ENCODE peak calls at places on chromosomes 7 and 10, in four cellular contexts. One of them, this sample, is unnamed.

GRCh38 chr7:142556745-142557144 is 192.5 kb upstream of the PRSS1 start:
- DNase-seq in pancreas: peak; percentile 63
- DNase-seq in esophagus muscularis mucosa: no peak
- DNase-seq in psoas muscle: peak; percentile 62
- DNase-seq in this sample: peak; percentile 66

GRCh38 chr10:3395487-3395886 is 222.9 kb upstream of the PITRM1 start:
- DNase-seq in esophagus muscularis mucosa: peak; percentile 82
- DNase-seq in psoas muscle: no peak
- DNase-seq in pancreas: no peak
- DNase-seq in this sample: no peak

GRCh38 chr10:9289811-9290210 is 1235.3 kb downstream of the GATA3 start:
- DNase-seq in pancreas: no peak
- DNase-seq in esophagus muscularis mucosa: no peak
- DNase-seq in psoas muscle: no peak
- DNase-seq in this sample: no peak

GRCh38 chr10:84230359-84230758 is 5.0 kb upstream of the LRIT2 start:
- DNase-seq in psoas muscle: no peak
- DNase-seq in pancreas: no peak
- DNase-seq in esophagus muscularis mucosa: no peak
- DNase-seq in this sample: no peak

GRCh38 chr10:79312601-79313187 is 34.6 kb upstream of the PPIF start:
- DNase-seq in pancreas: peak; percentile 25
- DNase-seq in esophagus muscularis mucosa: no peak
- DNase-seq in psoas muscle: no peak
- DNase-seq in this sample: no peak

GRCh38 chr7:99499713-99500636 is at the start of gene ZNF394:
- DNase-seq in psoas muscle: peak; percentile 93
- DNase-seq in esophagus muscularis mucosa: peak; percentile 97
- DNase-seq in pancreas: peak; percentile 80
- DNase-seq in this sample: peak; percentile 96

GRCh38 chr10:11587860-11588259 is 23.6 kb downstream of the USP6NL start:
- DNase-seq in pancreas: no peak
- DNase-seq in esophagus muscularis mucosa: no peak
- DNase-seq in psoas muscle: no peak
- DNase-seq in this sample: no peak

GRCh38 chr10:34334908-34335307 is 480.2 kb downstream of the PARD3 start:
- DNase-seq in psoas muscle: no peak
- DNase-seq in pancreas: no peak
- DNase-seq in esophagus muscularis mucosa: no peak
- DNase-seq in this sample: no peak

GRCh38 chr7:151736403-151736909 is 140.5 kb downstream of the PRKAG2 start:
- DNase-seq in esophagus muscularis mucosa: peak; percentile 94
- DNase-seq in pancreas: peak; percentile 51
- DNase-seq in psoas muscle: peak; percentile 80
- DNase-seq in this sample: peak; percentile 84

GRCh38 chr7:66050990-66051424 is 24.6 kb upstream of the ASL start:
- DNase-seq in pancreas: peak; percentile 24
- DNase-seq in esophagus muscularis mucosa: no peak
- DNase-seq in psoas muscle: no peak
- DNase-seq in this sample: peak; percentile 82

GRCh38 chr7:378551-379455 is 88.8 kb downstream of the FOXL3 start:
- DNase-seq in psoas muscle: no peak
- DNase-seq in esophagus muscularis mucosa: no peak
- DNase-seq in pancreas: peak; percentile 46
- DNase-seq in this sample: no peak

GRCh38 chr7:76278540-76278939 is 23.9 kb upstream of the HSPB1 start:
- DNase-seq in esophagus muscularis mucosa: no peak
- DNase-seq in pancreas: no peak
- DNase-seq in psoas muscle: no peak
- DNase-seq in this sample: no peak

GRCh38 chr7:123538897-123539296 is 4.5 kb upstream of the IQUB start:
- DNase-seq in pancreas: no peak
- DNase-seq in psoas muscle: no peak
- DNase-seq in esophagus muscularis mucosa: no peak
- DNase-seq in this sample: no peak

GRCh38 chr10:127018766-127019165 is 113.5 kb downstream of the DOCK1 start:
- DNase-seq in pancreas: no peak
- DNase-seq in psoas muscle: no peak
- DNase-seq in esophagus muscularis mucosa: no peak
- DNase-seq in this sample: no peak

GRCh38 chr10:28496481-28496961 is 36.4 kb upstream of the WAC start:
- DNase-seq in psoas muscle: no peak
- DNase-seq in esophagus muscularis mucosa: no peak
- DNase-seq in pancreas: no peak
- DNase-seq in this sample: no peak

GRCh38 chr10:130498934-130499333 is 362.7 kb downstream of the GLRX3 start:
- DNase-seq in pancreas: no peak
- DNase-seq in psoas muscle: no peak
- DNase-seq in esophagus muscularis mucosa: no peak
- DNase-seq in this sample: no peak

GRCh38 chr7:21504021-21504420 is 38.8 kb upstream of the DNAH11 start:
- DNase-seq in pancreas: no peak
- DNase-seq in esophagus muscularis mucosa: no peak
- DNase-seq in psoas muscle: no peak
- DNase-seq in this sample: no peak

GRCh38 chr7:132221356-132221755 is 354.9 kb downstream of the PLXNA4 start:
- DNase-seq in pancreas: no peak
- DNase-seq in psoas muscle: no peak
- DNase-seq in esophagus muscularis mucosa: no peak
- DNase-seq in this sample: no peak

GRCh38 chr10:24255907-24256306 is 47.0 kb downstream of the KIAA1217 start:
- DNase-seq in pancreas: no peak
- DNase-seq in esophagus muscularis mucosa: no peak
- DNase-seq in psoas muscle: peak; percentile 57
- DNase-seq in this sample: peak; percentile 55

GRCh38 chr10:105161149-105161548 is 520.1 kb downstream of the SORCS3 start:
- DNase-seq in psoas muscle: no peak
- DNase-seq in esophagus muscularis mucosa: no peak
- DNase-seq in pancreas: no peak
- DNase-seq in this sample: no peak

GRCh38 chr10:24349379-24350110 is 140.6 kb downstream of the KIAA1217 start:
- DNase-seq in pancreas: no peak
- DNase-seq in esophagus muscularis mucosa: no peak
- DNase-seq in psoas muscle: no peak
- DNase-seq in this sample: no peak

GRCh38 chr10:82576093-82576492 is 701.1 kb downstream of the NRG3 start:
- DNase-seq in psoas muscle: no peak
- DNase-seq in esophagus muscularis mucosa: no peak
- DNase-seq in pancreas: no peak
- DNase-seq in this sample: no peak

GRCh38 chr7:101846800-101847538 is 29.5 kb downstream of the CUX1 start:
- DNase-seq in psoas muscle: no peak
- DNase-seq in esophagus muscularis mucosa: no peak
- DNase-seq in pancreas: no peak
- DNase-seq in this sample: no peak

GRCh38 chr7:35831208-35831607 is 30.4 kb downstream of the SEPTIN7 start:
- DNase-seq in pancreas: no peak
- DNase-seq in esophagus muscularis mucosa: no peak
- DNase-seq in psoas muscle: no peak
- DNase-seq in this sample: no peak

GRCh38 chr7:39271386-39271785 is 293.7 kb downstream of the POU6F2 start:
- DNase-seq in pancreas: peak; percentile 64
- DNase-seq in esophagus muscularis mucosa: no peak
- DNase-seq in psoas muscle: peak; percentile 14
- DNase-seq in this sample: peak; percentile 45

GRCh38 chr7:127816354-127817190 is 164.6 kb downstream of the SND1 start:
- DNase-seq in psoas muscle: no peak
- DNase-seq in esophagus muscularis mucosa: no peak
- DNase-seq in pancreas: no peak
- DNase-seq in this sample: no peak

GRCh38 chr7:29138588-29138987 is 7.7 kb downstream of the CPVL start:
- DNase-seq in pancreas: no peak
- DNase-seq in esophagus muscularis mucosa: peak; percentile 68
- DNase-seq in psoas muscle: no peak
- DNase-seq in this sample: no peak

GRCh38 chr7:80941206-80941758 is 22.4 kb upstream of the SEMA3C start:
- DNase-seq in esophagus muscularis mucosa: no peak
- DNase-seq in psoas muscle: no peak
- DNase-seq in pancreas: no peak
- DNase-seq in this sample: no peak

GRCh38 chr10:67175354-67175753 is 249.5 kb downstream of the LRRTM3 start:
- DNase-seq in esophagus muscularis mucosa: no peak
- DNase-seq in pancreas: no peak
- DNase-seq in psoas muscle: no peak
- DNase-seq in this sample: no peak

GRCh38 chr7:127831312-127832212 is 179.6 kb downstream of the SND1 start:
- DNase-seq in pancreas: no peak
- DNase-seq in esophagus muscularis mucosa: no peak
- DNase-seq in psoas muscle: no peak
- DNase-seq in this sample: no peak

GRCh38 chr10:13787015-13787421 is 200.3 kb downstream of the PRPF18 start:
- DNase-seq in esophagus muscularis mucosa: no peak
- DNase-seq in psoas muscle: no peak
- DNase-seq in pancreas: no peak
- DNase-seq in this sample: no peak

GRCh38 chr7:2680792-2681490 is 7.1 kb upstream of the AMZ1 start:
- DNase-seq in pancreas: peak; percentile 87
- DNase-seq in psoas muscle: peak; percentile 89
- DNase-seq in esophagus muscularis mucosa: no peak
- DNase-seq in this sample: peak; percentile 90

GRCh38 chr10:48517911-48518321 is 87.0 kb downstream of the ARHGAP22 start:
- DNase-seq in esophagus muscularis mucosa: no peak
- DNase-seq in psoas muscle: no peak
- DNase-seq in pancreas: no peak
- DNase-seq in this sample: no peak

GRCh38 chr10:97059006-97059871 is 126.5 kb downstream of the SLIT1 start:
- DNase-seq in esophagus muscularis mucosa: no peak
- DNase-seq in psoas muscle: no peak
- DNase-seq in pancreas: no peak
- DNase-seq in this sample: no peak

GRCh38 chr7:77327067-77327931 is 88.8 kb downstream of the GSAP start:
- DNase-seq in psoas muscle: peak; percentile 35
- DNase-seq in esophagus muscularis mucosa: peak; percentile 55
- DNase-seq in pancreas: no peak
- DNase-seq in this sample: no peak

GRCh38 chr10:125057158-125058001 is 103.0 kb downstream of the CTBP2 start:
- DNase-seq in esophagus muscularis mucosa: peak; percentile 94
- DNase-seq in psoas muscle: peak; percentile 59
- DNase-seq in pancreas: no peak
- DNase-seq in this sample: peak; percentile 59
- H3K4me3 ChIP-seq in esophagus muscularis mucosa: peak overlapping the region; percentile 32
- H3K4me3 ChIP-seq in psoas muscle: peak overlapping the region; percentile 21
- H3K4me3 ChIP-seq in pancreas: no peak overlapping the region
- H3K4me3 ChIP-seq in this sample: no peak overlapping the region

DNA sequence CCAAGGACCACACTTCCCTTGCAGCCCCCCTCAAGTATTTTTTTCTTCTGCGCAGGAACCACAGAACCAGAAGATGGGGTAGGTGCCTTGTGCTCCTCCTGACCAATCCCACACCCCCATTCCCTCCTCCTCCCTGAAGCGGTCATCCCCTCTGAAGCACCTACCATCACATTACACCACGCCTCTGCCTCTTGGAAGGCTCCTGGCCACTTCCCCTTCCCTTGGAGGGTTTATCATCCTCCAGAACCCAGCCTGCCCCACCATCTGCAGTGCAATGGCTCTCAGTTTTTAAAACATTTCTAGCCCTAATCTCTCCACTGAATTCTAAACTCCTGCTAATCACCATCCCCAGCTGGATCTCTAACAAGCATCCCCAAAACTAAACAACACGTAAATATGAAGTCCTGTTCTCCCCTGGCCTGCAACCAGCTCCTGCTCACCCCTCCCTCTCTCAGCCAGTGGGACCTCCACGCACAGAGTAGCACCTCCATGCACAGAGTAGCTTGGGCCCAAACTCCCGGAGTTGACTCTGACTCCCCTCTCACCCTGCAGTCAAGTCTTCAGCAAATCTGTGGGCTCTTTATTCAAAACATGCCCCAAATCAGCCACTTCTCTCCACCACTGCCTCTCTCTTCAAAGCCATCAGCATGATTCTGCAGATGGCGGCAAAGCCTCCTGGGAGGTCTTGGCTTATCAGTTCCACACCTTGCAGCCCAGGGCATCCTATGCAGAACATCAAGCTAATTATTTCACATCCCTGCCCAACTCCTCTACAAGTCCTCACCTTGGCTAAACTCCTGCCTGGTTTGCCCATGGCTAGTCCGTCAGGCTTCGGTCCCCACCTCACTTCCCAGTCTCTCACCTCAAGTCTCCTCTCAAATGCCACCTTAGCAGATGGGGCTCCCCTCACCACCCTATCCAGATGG is 70.4 kb downstream of the PIP4K2A start:
- DNase-seq in pancreas: no peak
- DNase-seq in psoas muscle: no peak
- DNase-seq in esophagus muscularis mucosa: no peak
- DNase-seq in this sample: no peak
- H3K4me1 ChIP-seq in pancreas: no peaks in the 10 kb centered on the region
- H3K4me1 ChIP-seq in psoas muscle: peaks cover 9% of the 10 kb centered on the region
- H3K4me1 ChIP-seq in esophagus muscularis mucosa: peaks cover 21% of the 10 kb centered on the region
- H3K4me1 ChIP-seq in this sample: peaks cover 5% of the 10 kb centered on the region

DNA sequence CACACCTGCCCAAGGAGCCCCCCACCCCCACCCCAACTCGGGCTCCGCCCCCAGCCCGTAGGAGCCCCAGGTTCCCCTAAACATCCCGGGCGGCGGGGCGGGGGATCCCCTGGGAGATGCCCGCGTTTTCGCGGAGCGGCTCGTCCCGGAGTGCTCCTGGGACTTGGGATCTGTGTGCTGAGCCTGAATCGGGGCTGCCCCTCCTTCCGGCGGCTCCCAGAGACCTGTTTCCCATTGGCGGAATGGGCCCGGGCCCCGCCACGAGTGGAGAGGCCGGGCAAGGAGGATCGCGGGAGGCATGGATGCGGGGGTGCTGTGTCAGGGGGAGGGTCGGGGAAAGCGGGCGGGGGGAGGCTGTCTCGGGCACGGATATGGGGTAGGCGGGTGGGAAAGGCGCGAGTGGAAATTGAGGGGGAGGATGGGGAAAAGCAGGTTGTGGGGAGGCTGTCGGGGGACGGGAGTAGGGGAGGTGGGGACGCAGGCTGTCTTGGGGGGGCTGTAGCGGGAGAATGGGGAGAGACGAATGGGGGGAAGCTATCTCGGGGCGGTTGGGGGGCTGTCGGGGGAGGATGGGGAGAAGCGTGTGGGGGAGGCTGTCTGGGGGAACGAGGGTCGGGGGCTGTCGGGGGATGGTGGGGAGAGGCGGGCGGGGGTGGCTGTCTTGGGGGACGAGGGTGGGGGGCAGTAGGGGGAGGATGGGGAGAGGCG is 572 bp upstream of the BHLHA15 start:
- DNase-seq in pancreas: peak; percentile 73
- DNase-seq in psoas muscle: no peak
- DNase-seq in esophagus muscularis mucosa: no peak
- DNase-seq in this sample: no peak
- H3K4me3 ChIP-seq in pancreas: no peak overlapping the region
- H3K4me3 ChIP-seq in psoas muscle: peak overlapping the region; percentile 32
- H3K4me3 ChIP-seq in esophagus muscularis mucosa: peak overlapping the region; percentile 55
- H3K4me3 ChIP-seq in this sample: no peak overlapping the region

GRCh38 chr7:1510780-1511154 is 6.6 kb upstream of the INTS1 start:
- DNase-seq in psoas muscle: no peak
- DNase-seq in esophagus muscularis mucosa: no peak
- DNase-seq in pancreas: peak; percentile 42
- DNase-seq in this sample: no peak
- H3K4me1 ChIP-seq in psoas muscle: peaks cover 26% of the 10 kb centered on the region
- H3K4me1 ChIP-seq in esophagus muscularis mucosa: peaks cover 17% of the 10 kb centered on the region
- H3K4me1 ChIP-seq in pancreas: peaks cover 4% of the 10 kb centered on the region
- H3K4me1 ChIP-seq in this sample: no peaks in the 10 kb centered on the region